ENCODE peak calls at places on chromosomes 5 and 9, in four cellular contexts. One of them, this sample, is unnamed.

GRCh38 chr5:157827429-157827828 is 31.5 kb downstream of the CLINT1 start:
- DNase-seq in amygdala: no peak
- DNase-seq in ovary: no peak
- DNase-seq in substantia nigra: no peak
- DNase-seq in this sample: no peak

GRCh38 chr9:22238809-22239684 is 207.6 kb upstream of the DMRTA1 start:
- DNase-seq in substantia nigra: no peak
- DNase-seq in ovary: no peak
- DNase-seq in amygdala: no peak
- DNase-seq in this sample: peak

GRCh38 chr9:88818495-88819201 is 172.6 kb upstream of the S1PR3 start:
- DNase-seq in substantia nigra: no peak
- DNase-seq in amygdala: no peak
- DNase-seq in ovary: no peak
- DNase-seq in this sample: no peak

GRCh38 chr9:128946544-128946943 is 859 bp downstream of the DOLK start:
- DNase-seq in substantia nigra: no peak
- DNase-seq in amygdala: no peak
- DNase-seq in ovary: no peak
- DNase-seq in this sample: no peak

GRCh38 chr5:40827479-40827977 is 7.5 kb downstream of the RPL37 start:
- DNase-seq in amygdala: no peak
- DNase-seq in substantia nigra: no peak
- DNase-seq in ovary: no peak
- DNase-seq in this sample: no peak

GRCh38 chr9:113930384-113930783 is 54.3 kb downstream of the ZNF618 start:
- DNase-seq in amygdala: no peak
- DNase-seq in ovary: no peak
- DNase-seq in substantia nigra: no peak
- DNase-seq in this sample: no peak

GRCh38 chr5:36407396-36407795 is 105.7 kb upstream of the RANBP3L start:
- DNase-seq in substantia nigra: no peak
- DNase-seq in ovary: no peak
- DNase-seq in amygdala: no peak
- DNase-seq in this sample: no peak

GRCh38 chr5:90991201-90991600 is 391.9 kb downstream of the ARRDC3 start:
- DNase-seq in substantia nigra: no peak
- DNase-seq in ovary: no peak
- DNase-seq in amygdala: no peak
- DNase-seq in this sample: no peak

GRCh38 chr5:138402640-138403039 is 36.2 kb upstream of the REEP2 start:
- DNase-seq in substantia nigra: no peak
- DNase-seq in ovary: no peak
- DNase-seq in amygdala: no peak
- DNase-seq in this sample: no peak

GRCh38 chr9:31137151-31137849 is 1247.1 kb upstream of the ACO1 start:
- DNase-seq in ovary: no peak
- DNase-seq in substantia nigra: no peak
- DNase-seq in amygdala: no peak
- DNase-seq in this sample: no peak

GRCh38 chr9:73009649-73010288 is 56.9 kb upstream of the ALDH1A1 start:
- DNase-seq in ovary: no peak
- DNase-seq in amygdala: no peak
- DNase-seq in substantia nigra: no peak
- DNase-seq in this sample: no peak

GRCh38 chr9:99820330-99821186 is 1.1 kb upstream of the NR4A3 start:
- DNase-seq in amygdala: peak
- DNase-seq in ovary: peak
- DNase-seq in substantia nigra: peak
- DNase-seq in this sample: no peak

GRCh38 chr5:39319395-39319794 is 44.9 kb downstream of the C9 start:
- DNase-seq in substantia nigra: no peak
- DNase-seq in amygdala: no peak
- DNase-seq in ovary: no peak
- DNase-seq in this sample: no peak

GRCh38 chr5:141496038-141496437 is 7.2 kb downstream of the PCDHGC5 start:
- DNase-seq in substantia nigra: no peak
- DNase-seq in ovary: peak
- DNase-seq in amygdala: no peak
- DNase-seq in this sample: no peak

GRCh38 chr5:68279960-68280359 is 64.4 kb downstream of the PIK3R1 start:
- DNase-seq in amygdala: no peak
- DNase-seq in substantia nigra: no peak
- DNase-seq in ovary: no peak
- DNase-seq in this sample: no peak

GRCh38 chr5:178774446-178774845 is 44.0 kb upstream of the ZNF354A start:
- DNase-seq in substantia nigra: no peak
- DNase-seq in ovary: no peak
- DNase-seq in amygdala: no peak
- DNase-seq in this sample: no peak

GRCh38 chr5:149452665-149453617 is 73.8 kb upstream of the IL17B start:
- DNase-seq in ovary: peak
- DNase-seq in substantia nigra: no peak
- DNase-seq in amygdala: no peak
- DNase-seq in this sample: no peak

GRCh38 chr5:138792181-138792808 is 39.1 kb downstream of the CTNNA1 start:
- DNase-seq in substantia nigra: no peak
- DNase-seq in ovary: no peak
- DNase-seq in amygdala: no peak
- DNase-seq in this sample: no peak

GRCh38 chr5:110512266-110512665 is 214.2 kb downstream of the TMEM232 start:
- DNase-seq in substantia nigra: no peak
- DNase-seq in amygdala: no peak
- DNase-seq in ovary: no peak
- DNase-seq in this sample: no peak

GRCh38 chr5:135356522-135357318 is 42.3 kb downstream of the MACROH2A1 start:
- DNase-seq in substantia nigra: peak
- DNase-seq in amygdala: no peak
- DNase-seq in ovary: peak
- DNase-seq in this sample: no peak

GRCh38 chr9:121499427-121500164 is at the start of gene GGTA1:
- DNase-seq in ovary: peak
- DNase-seq in amygdala: peak
- DNase-seq in substantia nigra: peak
- DNase-seq in this sample: peak

GRCh38 chr5:138241688-138242547 is 28.8 kb upstream of the CDC23 start:
- DNase-seq in amygdala: no peak
- DNase-seq in ovary: peak
- DNase-seq in substantia nigra: peak
- DNase-seq in this sample: no peak

GRCh38 chr5:82470185-82470584 is 192.0 kb upstream of the RPS23 start:
- DNase-seq in amygdala: no peak
- DNase-seq in substantia nigra: no peak
- DNase-seq in ovary: no peak
- DNase-seq in this sample: no peak

GRCh38 chr9:96027271-96028131 is 152.0 kb downstream of the ERCC6L2 start:
- DNase-seq in amygdala: no peak
- DNase-seq in substantia nigra: no peak
- DNase-seq in ovary: peak
- DNase-seq in this sample: no peak

GRCh38 chr9:87515588-87516221 is 18.0 kb downstream of the DAPK1 start:
- DNase-seq in amygdala: no peak
- DNase-seq in ovary: no peak
- DNase-seq in substantia nigra: no peak
- DNase-seq in this sample: no peak

GRCh38 chr9:77864096-77864889 is 167.3 kb downstream of the GNAQ start:
- DNase-seq in amygdala: no peak
- DNase-seq in ovary: no peak
- DNase-seq in substantia nigra: no peak
- DNase-seq in this sample: no peak

GRCh38 chr9:75360258-75360657 is 271.9 kb downstream of the OSTF1 start:
- DNase-seq in amygdala: no peak
- DNase-seq in substantia nigra: no peak
- DNase-seq in ovary: no peak
- DNase-seq in this sample: no peak

GRCh38 chr5:17306726-17307091 is 89.3 kb downstream of the BASP1 start:
- DNase-seq in ovary: no peak
- DNase-seq in substantia nigra: no peak
- DNase-seq in amygdala: no peak
- DNase-seq in this sample: no peak

GRCh38 chr5:171157233-171157632 is 151.8 kb upstream of the TLX3 start:
- DNase-seq in substantia nigra: no peak
- DNase-seq in ovary: no peak
- DNase-seq in amygdala: no peak
- DNase-seq in this sample: no peak

GRCh38 chr9:107389617-107390071 is 99.9 kb downstream of the KLF4 start:
- DNase-seq in ovary: peak
- DNase-seq in substantia nigra: no peak
- DNase-seq in amygdala: no peak
- DNase-seq in this sample: no peak

GRCh38 chr9:137482094-137482781 is 23.1 kb upstream of the NSMF start:
- DNase-seq in amygdala: no peak
- DNase-seq in substantia nigra: peak
- DNase-seq in ovary: peak
- DNase-seq in this sample: no peak

GRCh38 chr9:37453827-37454226 is 11.4 kb downstream of the ZBTB5 start:
- DNase-seq in ovary: no peak
- DNase-seq in substantia nigra: no peak
- DNase-seq in amygdala: no peak
- DNase-seq in this sample: no peak

GRCh38 chr5:79753863-79754645 is 64.4 kb downstream of the CMYA5 start:
- DNase-seq in ovary: no peak
- DNase-seq in amygdala: no peak
- DNase-seq in substantia nigra: no peak
- DNase-seq in this sample: no peak

This sample was measured in NCI-H1436.